ENCODE peak calls at places on chromosomes 7 and 10, in six cellular contexts. V is breast epithelium, I is psoas muscle, Y is upper lobe of right lung, T is AG04450, C is right atrium auricular region. M is an unnamed sample.
A peak's percentile ranks its signal among the peaks of the same experiment; 100 is the strongest.

GRCh38 chr10:63819753-63820347 is 298.6 kb downstream of the REEP3 start:
- DNase-seq in I (peak; percentile 75), V (peak; percentile 62), C (peak; percentile 83), T (peak; percentile 18), Y (peak; percentile 70), M (peak; percentile 3)

GRCh38 chr10:71845410-71846406 is 5.3 kb downstream of the PSAP start:
- DNase-seq in Y (peak; percentile 7), T (no peak), C (no peak), I (no peak), V (no peak), M (no peak)

GRCh38 chr7:7617550-7617949 is 23.0 kb upstream of the UMAD1 start:
- DNase-seq in I (no peak), Y (no peak), C (no peak), V (no peak), T (no peak), M (no peak)

GRCh38 chr10:95559466-95559865 is 1.7 kb downstream of the SORBS1 start:
- DNase-seq in V (no peak), T (no peak), C (no peak), Y (no peak), I (peak; percentile 61), M (no peak)

GRCh38 chr10:31749981-31750850 is 178.4 kb downstream of the ARHGAP12 start:
- DNase-seq in V (no peak), T (no peak), Y (no peak), C (no peak), I (peak; percentile 72), M (peak; percentile 36)

GRCh38 chr10:84820121-84820520 is 491.7 kb downstream of the CCSER2 start:
- DNase-seq in T (no peak), V (no peak), C (no peak), I (no peak), Y (no peak), M (peak; percentile 7)

GRCh38 chr10:14383266-14383665 is 52.5 kb upstream of the FRMD4A start:
- DNase-seq in C (no peak), Y (no peak), V (no peak), I (no peak), T (no peak), M (no peak)

GRCh38 chr7:84790873-84791272 is 396.0 kb downstream of the SEMA3D start:
- DNase-seq in V (no peak), Y (no peak), T (no peak), I (no peak), C (no peak), M (no peak)

GRCh38 chr10:15140640-15141039 is 27.9 kb downstream of the NMT2 start:
- DNase-seq in I (no peak), T (no peak), Y (no peak), V (no peak), C (no peak), M (no peak)

GRCh38 chr10:102796407-102797176 is 40.6 kb downstream of the CYP17A1 start:
- DNase-seq in T (no peak), V (peak; percentile 79), C (peak; percentile 96), I (peak; percentile 94), Y (peak; percentile 80), M (peak; percentile 68)

GRCh38 chr10:74156919-74157289 is 5.9 kb downstream of the ADK start:
- DNase-seq in V (no peak), T (no peak), C (no peak), Y (no peak), I (peak; percentile 61), M (no peak)

GRCh38 chr7:41333506-41333905 is 369.4 kb downstream of the INHBA start:
- DNase-seq in T (peak; percentile 47), C (no peak), I (no peak), V (no peak), Y (no peak), M (no peak)

GRCh38 chr7:10727636-10728035 is 246.0 kb upstream of the PHF14 start:
- DNase-seq in Y (no peak), I (no peak), C (no peak), T (no peak), V (no peak), M (no peak)

GRCh38 chr10:77188000-77188395 is 449.6 kb downstream of the KCNMA1 start:
- DNase-seq in Y (no peak), T (no peak), C (no peak), V (no peak), I (no peak), M (no peak)

GRCh38 chr7:148334959-148335577 is 255.5 kb upstream of the C7orf33 start:
- DNase-seq in C (no peak), Y (no peak), V (no peak), T (no peak), I (no peak), M (no peak)

GRCh38 chr10:102549549-102549948 is 45.8 kb downstream of the SUFU start:
- DNase-seq in I (no peak), Y (no peak), V (no peak), C (no peak), T (no peak), M (no peak)

GRCh38 chr7:128010392-128011078 is 20.7 kb downstream of the LRRC4 start:
- DNase-seq in V (no peak), Y (no peak), T (no peak), I (no peak), C (no peak), M (no peak)

GRCh38 chr7:128011079-128011670 is 20.1 kb downstream of the LRRC4 start:
- DNase-seq in V (no peak), I (no peak), T (no peak), Y (no peak), C (no peak), M (no peak)

GRCh38 chr7:128017880-128018845 is 13.1 kb downstream of the LRRC4 start:
- DNase-seq in C (no peak), I (no peak), T (no peak), V (no peak), Y (no peak), M (no peak)

GRCh38 chr7:128017460-128017859 is 13.8 kb downstream of the LRRC4 start:
- DNase-seq in T (no peak), I (no peak), V (no peak), Y (no peak), C (no peak), M (no peak)

DNA sequence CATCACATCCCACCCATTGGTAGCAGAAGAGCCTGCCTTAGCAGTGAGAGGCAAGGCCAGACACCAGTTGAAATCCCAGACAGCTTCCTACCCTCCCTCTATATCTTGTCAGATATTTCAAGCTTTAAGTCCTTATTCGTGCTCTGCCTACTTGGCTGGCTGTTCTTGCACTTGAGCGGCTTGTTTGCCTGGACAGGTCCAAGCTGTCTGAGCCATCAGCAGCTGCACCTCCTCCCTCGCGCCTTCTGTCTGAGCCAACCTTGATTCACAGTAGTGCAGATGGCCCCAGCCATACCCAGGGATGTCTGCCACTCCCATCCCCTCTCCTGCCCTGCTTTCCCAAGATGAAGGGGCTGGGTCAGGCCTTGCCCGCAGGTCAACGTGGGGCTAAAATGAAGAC is 16.4 kb downstream of the LRRC4 start:
- DNase-seq in I (no peak), C (no peak), V (no peak), T (no peak), Y (no peak), M (no peak)
- H3K27ac ChIP-seq in I (no peak overlapping the region), C (no peak overlapping the region), V (no peak overlapping the region), T (no peak overlapping the region), Y (no peak overlapping the region), M (no peak overlapping the region)

GRCh38 chr10:30432631-30433285 is 1.2 kb upstream of the MAP3K8 start:
- DNase-seq in Y (peak; percentile 72), T (no peak), C (peak; percentile 58), V (peak; percentile 64), I (peak; percentile 60), M (no peak)

GRCh38 chr10:30434273-30435067 is 486 bp downstream of the MAP3K8 start:
- DNase-seq in Y (peak; percentile 96), T (no peak), C (peak; percentile 92), I (peak; percentile 95), V (peak; percentile 85), M (no peak)

GRCh38 chr10:30433286-30433778 is 652 bp upstream of the MAP3K8 start:
- DNase-seq in T (no peak), C (peak; percentile 95), I (peak; percentile 87), Y (peak; percentile 91), V (peak; percentile 79), M (no peak)

GRCh38 chr10:30435068-30435422 is 1.1 kb downstream of the MAP3K8 start:
- DNase-seq in T (no peak), V (peak; percentile 61), Y (peak; percentile 68), C (no peak), I (no peak), M (no peak)

GRCh38 chr10:30433779-30434272 is at the start of gene MAP3K8:
- DNase-seq in I (peak; percentile 93), T (no peak), C (peak; percentile 94), V (peak; percentile 90), Y (peak; percentile 97), M (peak; percentile 85)
- H3K27ac ChIP-seq in I (peak within 1 kb of the TSS; percentile 90), T (peak within 1 kb of the TSS; percentile 90), C (peak within 1 kb of the TSS; percentile 99), V (peak within 1 kb of the TSS; percentile 100), Y (peak within 1 kb of the TSS; percentile 99), M (peak within 1 kb of the TSS; percentile 89)

GRCh38 chr7:113094517-113095249 is 8.1 kb upstream of the GPR85 start:
- DNase-seq in V (no peak), I (no peak), T (no peak), Y (no peak), C (no peak), M (no peak)

GRCh38 chr7:113099284-113099919 is 12.8 kb upstream of the GPR85 start:
- DNase-seq in T (no peak), V (no peak), C (no peak), I (no peak), Y (no peak), M (no peak)

GRCh38 chr7:113100091-113100723 is 13.6 kb upstream of the GPR85 start:
- DNase-seq in I (no peak), C (no peak), Y (no peak), V (no peak), T (no peak), M (no peak)
- H3K27ac ChIP-seq in I (no peak overlapping the region), C (no peak overlapping the region), Y (no peak overlapping the region), V (no peak overlapping the region), T (no peak overlapping the region), M (no peak overlapping the region)

DNA sequence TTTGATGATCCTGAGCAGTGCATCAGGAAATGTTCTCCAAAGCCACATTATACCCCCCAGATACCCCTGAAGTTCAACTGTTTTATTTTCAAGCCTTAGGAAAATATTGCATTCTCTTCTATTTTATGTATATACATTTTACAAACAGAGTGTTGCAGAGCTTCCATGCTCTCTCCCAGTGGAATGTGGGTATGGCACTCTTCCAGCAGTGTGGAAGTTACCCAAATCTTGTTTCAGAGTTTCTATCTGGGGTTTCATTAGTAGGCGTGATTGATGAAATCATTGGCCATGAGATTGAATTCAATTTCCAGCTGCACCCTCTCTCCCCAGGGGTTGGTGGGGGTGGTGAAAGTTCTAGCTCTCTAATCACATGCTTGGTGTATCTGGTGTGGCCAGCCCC is 350.4 kb downstream of the RPS24 start:
- DNase-seq in Y (no peak), C (no peak), T (no peak), I (no peak), V (no peak), M (no peak)
- H3K27ac ChIP-seq in Y (no peak overlapping the region), C (no peak overlapping the region), T (no peak overlapping the region), I (no peak overlapping the region), V (no peak overlapping the region), M (no peak overlapping the region)

GRCh38 chr10:79249156-79250121 is 97.8 kb upstream of the PPIF start:
- DNase-seq in C (no peak), Y (no peak), T (no peak), V (no peak), I (no peak), M (no peak)
- H3K27ac ChIP-seq in C (peak overlapping the region; percentile 83), Y (peak overlapping the region; percentile 82), T (no peak overlapping the region), V (peak overlapping the region; percentile 84), I (no peak overlapping the region), M (peak overlapping the region; percentile 59)

M was measured in caudate nucleus.